ENCODE peak calls at places on chromosome 15, in five cellular contexts. H is activated naive CD8-positive, alpha-beta T cell treated with anti-CD3 and anti-CD28 coated beads, Interleukin-2, amount 50 U/mL, for 16 hours; W is NCI-H774; L is NAMALWA; V is SK-N-DZ. K is an unnamed sample.

GRCh38 chr15:90402230-90402629 is 14.2 kb downstream of the IQGAP1 start:
- DNase-seq in H (no peak), W (no peak), L (no peak), V (no peak), K (peak; percentile 64)

GRCh38 chr15:79213650-79214049 is 68.9 kb upstream of the ANKRD34C start:
- DNase-seq in H (no peak), W (no peak), L (no peak), V (no peak), K (no peak)

GRCh38 chr15:70535071-70535954 is 228.0 kb downstream of the UACA start:
- DNase-seq in H (no peak), W (no peak), L (no peak), V (peak; percentile 30), K (no peak)

GRCh38 chr15:53473886-53474285 is 285.6 kb downstream of the WDR72 start:
- DNase-seq in H (no peak), W (no peak), L (no peak), V (no peak), K (no peak)

GRCh38 chr15:44038801-44039200 is 156.3 kb downstream of the FRMD5 start:
- DNase-seq in H (no peak), W (no peak), L (no peak), V (peak; percentile 74), K (no peak)

GRCh38 chr15:48177383-48177874 is 666 bp downstream of the MYEF2 start:
- DNase-seq in H (no peak), W (peak; percentile 40), L (no peak), V (peak; percentile 55), K (peak; percentile 65)

GRCh38 chr15:41917767-41918430 is 24.0 kb upstream of the SPTBN5 start:
- DNase-seq in H (no peak), W (no peak), L (no peak), V (no peak), K (peak; percentile 41)

GRCh38 chr15:82122754-82123400 is 77.1 kb upstream of the MEX3B start:
- DNase-seq in H (no peak), W (no peak), L (no peak), V (no peak), K (peak; percentile 88)

GRCh38 chr15:52252781-52253180 is 42.8 kb downstream of the MYO5C start:
- DNase-seq in H (no peak), W (no peak), L (no peak), V (no peak), K (peak; percentile 85)

GRCh38 chr15:33201376-33202189 is 7.1 kb upstream of the FMN1 start:
- DNase-seq in H (peak; percentile 8), W (peak; percentile 74), L (peak; percentile 57), V (peak; percentile 63), K (peak; percentile 75)

GRCh38 chr15:88428805-88429605 is 38.2 kb downstream of the MRPL46 start:
- DNase-seq in H (no peak), W (no peak), L (no peak), V (peak; percentile 96), K (no peak)

K was measured in ACHN.